ENCODE peak calls at places on chromosomes 11 and 22, in seven cellular contexts. One of them, this sample, is unnamed.

GRCh38 chr11:59172345-59173079 is 580 bp downstream of the DTX4 start:
- DNase-seq in brain microvascular endothelial cell: no peak
- DNase-seq in body of pancreas: peak
- DNase-seq in astrocyte of the spinal cord: no peak
- DNase-seq in CD8-positive, alpha-beta T cell: peak
- DNase-seq in endodermal cell: peak
- DNase-seq in fibroblast of pulmonary artery: no peak
- DNase-seq in this sample: peak

GRCh38 chr22:38051261-38051660 is 5.9 kb upstream of the PICK1 start:
- DNase-seq in fibroblast of pulmonary artery: no peak
- DNase-seq in CD8-positive, alpha-beta T cell: no peak
- DNase-seq in body of pancreas: no peak
- DNase-seq in brain microvascular endothelial cell: no peak
- DNase-seq in astrocyte of the spinal cord: no peak
- DNase-seq in endodermal cell: no peak
- DNase-seq in this sample: no peak

GRCh38 chr11:15336016-15336415 is 221.3 kb downstream of the INSC start:
- DNase-seq in astrocyte of the spinal cord: no peak
- DNase-seq in endodermal cell: peak
- DNase-seq in brain microvascular endothelial cell: no peak
- DNase-seq in body of pancreas: no peak
- DNase-seq in fibroblast of pulmonary artery: no peak
- DNase-seq in CD8-positive, alpha-beta T cell: no peak
- DNase-seq in this sample: no peak

GRCh38 chr22:48926663-48927062 is 901.0 kb downstream of the BRD1 start:
- DNase-seq in fibroblast of pulmonary artery: no peak
- DNase-seq in brain microvascular endothelial cell: no peak
- DNase-seq in CD8-positive, alpha-beta T cell: no peak
- DNase-seq in body of pancreas: no peak
- DNase-seq in astrocyte of the spinal cord: no peak
- DNase-seq in endodermal cell: no peak
- DNase-seq in this sample: no peak

GRCh38 chr11:13963169-13963948 is 836 bp downstream of the SPON1 start:
- DNase-seq in brain microvascular endothelial cell: no peak
- DNase-seq in astrocyte of the spinal cord: no peak
- DNase-seq in CD8-positive, alpha-beta T cell: peak
- DNase-seq in fibroblast of pulmonary artery: no peak
- DNase-seq in body of pancreas: no peak
- DNase-seq in endodermal cell: peak
- DNase-seq in this sample: peak

GRCh38 chr22:42624551-42625106 is 9.9 kb upstream of the POLDIP3 start:
- DNase-seq in astrocyte of the spinal cord: no peak
- DNase-seq in endodermal cell: no peak
- DNase-seq in fibroblast of pulmonary artery: no peak
- DNase-seq in brain microvascular endothelial cell: no peak
- DNase-seq in body of pancreas: no peak
- DNase-seq in CD8-positive, alpha-beta T cell: no peak
- DNase-seq in this sample: no peak

GRCh38 chr11:105151936-105152554 is 12.5 kb upstream of the CARD18 start:
- DNase-seq in brain microvascular endothelial cell: peak
- DNase-seq in fibroblast of pulmonary artery: peak
- DNase-seq in astrocyte of the spinal cord: peak
- DNase-seq in body of pancreas: no peak
- DNase-seq in CD8-positive, alpha-beta T cell: no peak
- DNase-seq in endodermal cell: no peak
- DNase-seq in this sample: no peak

GRCh38 chr11:5626191-5626590 is 1.4 kb downstream of the TRIM34 start:
- DNase-seq in endodermal cell: no peak
- DNase-seq in astrocyte of the spinal cord: no peak
- DNase-seq in fibroblast of pulmonary artery: peak
- DNase-seq in body of pancreas: no peak
- DNase-seq in brain microvascular endothelial cell: no peak
- DNase-seq in CD8-positive, alpha-beta T cell: no peak
- DNase-seq in this sample: no peak

GRCh38 chr11:95095858-95096587 is 6.4 kb downstream of the ENDOD1 start:
- DNase-seq in body of pancreas: no peak
- DNase-seq in CD8-positive, alpha-beta T cell: no peak
- DNase-seq in astrocyte of the spinal cord: peak
- DNase-seq in endodermal cell: no peak
- DNase-seq in fibroblast of pulmonary artery: peak
- DNase-seq in brain microvascular endothelial cell: no peak
- DNase-seq in this sample: no peak

GRCh38 chr11:14454861-14455632 is 44.6 kb downstream of the COPB1 start:
- DNase-seq in body of pancreas: no peak
- DNase-seq in CD8-positive, alpha-beta T cell: no peak
- DNase-seq in brain microvascular endothelial cell: no peak
- DNase-seq in endodermal cell: peak
- DNase-seq in astrocyte of the spinal cord: peak
- DNase-seq in fibroblast of pulmonary artery: peak
- DNase-seq in this sample: no peak

GRCh38 chr22:45112136-45112879 is 51.4 kb upstream of the NUP50 start:
- DNase-seq in astrocyte of the spinal cord: no peak
- DNase-seq in CD8-positive, alpha-beta T cell: no peak
- DNase-seq in fibroblast of pulmonary artery: peak
- DNase-seq in brain microvascular endothelial cell: peak
- DNase-seq in body of pancreas: no peak
- DNase-seq in endodermal cell: no peak
- DNase-seq in this sample: no peak

GRCh38 chr22:32591620-32592019 is 117.0 kb downstream of the FBXO7 start:
- DNase-seq in body of pancreas: no peak
- DNase-seq in astrocyte of the spinal cord: peak
- DNase-seq in endodermal cell: no peak
- DNase-seq in fibroblast of pulmonary artery: peak
- DNase-seq in CD8-positive, alpha-beta T cell: no peak
- DNase-seq in brain microvascular endothelial cell: peak
- DNase-seq in this sample: no peak

GRCh38 chr22:36364255-36365019 is 23.3 kb downstream of the MYH9 start:
- DNase-seq in CD8-positive, alpha-beta T cell: no peak
- DNase-seq in brain microvascular endothelial cell: no peak
- DNase-seq in fibroblast of pulmonary artery: no peak
- DNase-seq in endodermal cell: no peak
- DNase-seq in astrocyte of the spinal cord: no peak
- DNase-seq in body of pancreas: no peak
- DNase-seq in this sample: no peak

GRCh38 chr11:31810779-31811647 is at the start of gene PAX6:
- DNase-seq in endodermal cell: peak
- DNase-seq in CD8-positive, alpha-beta T cell: peak
- DNase-seq in fibroblast of pulmonary artery: peak
- DNase-seq in astrocyte of the spinal cord: peak
- DNase-seq in body of pancreas: peak
- DNase-seq in brain microvascular endothelial cell: peak
- DNase-seq in this sample: no peak

GRCh38 chr11:18956630-18957029 is 17.4 kb upstream of the MRGPRX1 start:
- DNase-seq in endodermal cell: no peak
- DNase-seq in brain microvascular endothelial cell: no peak
- DNase-seq in CD8-positive, alpha-beta T cell: no peak
- DNase-seq in astrocyte of the spinal cord: no peak
- DNase-seq in fibroblast of pulmonary artery: no peak
- DNase-seq in body of pancreas: no peak
- DNase-seq in this sample: no peak

GRCh38 chr11:69934861-69935494 is 115.8 kb upstream of the FGF3 start:
- DNase-seq in brain microvascular endothelial cell: peak
- DNase-seq in fibroblast of pulmonary artery: no peak
- DNase-seq in endodermal cell: peak
- DNase-seq in astrocyte of the spinal cord: peak
- DNase-seq in body of pancreas: peak
- DNase-seq in CD8-positive, alpha-beta T cell: no peak
- DNase-seq in this sample: no peak

GRCh38 chr11:1209371-1210057 is 13.4 kb upstream of the MUC5B start:
- DNase-seq in CD8-positive, alpha-beta T cell: peak
- DNase-seq in endodermal cell: peak
- DNase-seq in astrocyte of the spinal cord: no peak
- DNase-seq in body of pancreas: peak
- DNase-seq in brain microvascular endothelial cell: no peak
- DNase-seq in fibroblast of pulmonary artery: no peak
- DNase-seq in this sample: no peak
- TF ChIP-seq CTCF in CD8-positive, alpha-beta T cell: no peak
- TF ChIP-seq CTCF in endodermal cell: no peak
- TF ChIP-seq CTCF in astrocyte of the spinal cord: no peak
- TF ChIP-seq CTCF in body of pancreas: no peak
- TF ChIP-seq CTCF in brain microvascular endothelial cell: no peak
- TF ChIP-seq CTCF in fibroblast of pulmonary artery: no peak
- TF ChIP-seq CTCF in this sample: no peak

GRCh38 chr11:10567466-10567865 is 999 bp downstream of the LYVE1 start:
- DNase-seq in endodermal cell: no peak
- DNase-seq in CD8-positive, alpha-beta T cell: no peak
- DNase-seq in body of pancreas: no peak
- DNase-seq in astrocyte of the spinal cord: no peak
- DNase-seq in fibroblast of pulmonary artery: no peak
- DNase-seq in brain microvascular endothelial cell: no peak
- DNase-seq in this sample: no peak

GRCh38 chr11:10566257-10566956 is 2.1 kb downstream of the LYVE1 start:
- DNase-seq in endodermal cell: no peak
- DNase-seq in astrocyte of the spinal cord: no peak
- DNase-seq in fibroblast of pulmonary artery: no peak
- DNase-seq in CD8-positive, alpha-beta T cell: no peak
- DNase-seq in body of pancreas: no peak
- DNase-seq in brain microvascular endothelial cell: no peak
- DNase-seq in this sample: no peak

GRCh38 chr11:10565493-10565892 is 3.0 kb downstream of the LYVE1 start:
- DNase-seq in CD8-positive, alpha-beta T cell: no peak
- DNase-seq in endodermal cell: no peak
- DNase-seq in body of pancreas: no peak
- DNase-seq in astrocyte of the spinal cord: no peak
- DNase-seq in fibroblast of pulmonary artery: no peak
- DNase-seq in brain microvascular endothelial cell: no peak
- DNase-seq in this sample: no peak

GRCh38 chr11:10564030-10564429 is 4.4 kb downstream of the LYVE1 start:
- DNase-seq in body of pancreas: no peak
- DNase-seq in endodermal cell: no peak
- DNase-seq in fibroblast of pulmonary artery: no peak
- DNase-seq in astrocyte of the spinal cord: no peak
- DNase-seq in brain microvascular endothelial cell: no peak
- DNase-seq in CD8-positive, alpha-beta T cell: no peak
- DNase-seq in this sample: no peak

DNA sequence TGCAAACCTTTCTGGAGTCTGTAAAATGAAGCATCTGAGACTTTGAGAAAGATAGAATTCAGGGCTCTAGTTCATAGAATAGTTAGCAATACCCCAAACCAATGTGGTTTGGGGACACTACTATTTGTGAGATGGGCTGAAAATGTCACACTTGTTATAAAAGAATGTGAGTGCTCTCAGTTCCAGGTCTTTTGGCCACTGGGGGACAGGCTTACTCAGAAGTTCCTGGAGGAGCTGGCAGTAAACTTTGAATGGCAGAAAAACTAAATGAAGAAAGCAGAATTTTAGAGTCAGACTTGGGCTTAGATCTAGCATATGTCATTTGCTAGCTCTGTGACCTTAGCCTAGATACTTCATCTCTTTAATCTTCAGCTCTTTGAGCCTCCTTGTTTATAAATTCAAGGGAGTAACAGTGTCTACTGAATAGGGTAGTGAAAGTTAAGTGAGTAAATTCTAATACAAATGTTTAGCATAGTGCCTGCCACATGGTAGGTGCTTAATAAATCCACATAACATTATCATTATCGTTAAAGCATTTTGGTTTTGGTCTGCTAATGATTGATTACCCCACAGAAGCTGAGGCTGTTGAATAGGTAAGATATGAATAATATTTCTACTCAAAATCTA is 3.7 kb downstream of the LYVE1 start:
- DNase-seq in fibroblast of pulmonary artery: peak
- DNase-seq in brain microvascular endothelial cell: no peak
- DNase-seq in body of pancreas: no peak
- DNase-seq in endodermal cell: no peak
- DNase-seq in CD8-positive, alpha-beta T cell: no peak
- DNase-seq in astrocyte of the spinal cord: no peak
- DNase-seq in this sample: peak
- H3K4me3 ChIP-seq in fibroblast of pulmonary artery: no peak
- H3K4me3 ChIP-seq in brain microvascular endothelial cell: no peak
- H3K4me3 ChIP-seq in body of pancreas: no peak
- H3K4me3 ChIP-seq in endodermal cell: no peak
- H3K4me3 ChIP-seq in CD8-positive, alpha-beta T cell: no peak
- H3K4me3 ChIP-seq in astrocyte of the spinal cord: no peak
- H3K4me3 ChIP-seq in this sample: no peak

GRCh38 chr11:3642071-3642951 is 519 bp upstream of the ART5 start:
- DNase-seq in endodermal cell: peak
- DNase-seq in brain microvascular endothelial cell: peak
- DNase-seq in astrocyte of the spinal cord: peak
- DNase-seq in CD8-positive, alpha-beta T cell: peak
- DNase-seq in fibroblast of pulmonary artery: peak
- DNase-seq in body of pancreas: peak
- DNase-seq in this sample: peak

GRCh38 chr11:3645552-3645951 is 624 bp downstream of the ART1 start:
- DNase-seq in fibroblast of pulmonary artery: no peak
- DNase-seq in endodermal cell: no peak
- DNase-seq in CD8-positive, alpha-beta T cell: no peak
- DNase-seq in astrocyte of the spinal cord: no peak
- DNase-seq in brain microvascular endothelial cell: no peak
- DNase-seq in body of pancreas: no peak
- DNase-seq in this sample: no peak

GRCh38 chr11:3641701-3642070 is at the start of gene ART5:
- DNase-seq in fibroblast of pulmonary artery: no peak
- DNase-seq in CD8-positive, alpha-beta T cell: no peak
- DNase-seq in astrocyte of the spinal cord: no peak
- DNase-seq in endodermal cell: no peak
- DNase-seq in body of pancreas: no peak
- DNase-seq in brain microvascular endothelial cell: no peak
- DNase-seq in this sample: no peak

GRCh38 chr11:3641191-3641590 is 601 bp downstream of the ART5 start:
- DNase-seq in endodermal cell: no peak
- DNase-seq in CD8-positive, alpha-beta T cell: no peak
- DNase-seq in brain microvascular endothelial cell: no peak
- DNase-seq in astrocyte of the spinal cord: no peak
- DNase-seq in body of pancreas: no peak
- DNase-seq in fibroblast of pulmonary artery: no peak
- DNase-seq in this sample: no peak

GRCh38 chr11:3644817-3645235 is at the start of gene ART1:
- DNase-seq in brain microvascular endothelial cell: no peak
- DNase-seq in astrocyte of the spinal cord: no peak
- DNase-seq in body of pancreas: no peak
- DNase-seq in CD8-positive, alpha-beta T cell: no peak
- DNase-seq in fibroblast of pulmonary artery: no peak
- DNase-seq in endodermal cell: no peak
- DNase-seq in this sample: no peak
- TF ChIP-seq CTCF in brain microvascular endothelial cell: peak
- TF ChIP-seq CTCF in astrocyte of the spinal cord: no peak
- TF ChIP-seq CTCF in body of pancreas: no peak
- TF ChIP-seq CTCF in CD8-positive, alpha-beta T cell: no peak
- TF ChIP-seq CTCF in fibroblast of pulmonary artery: no peak
- TF ChIP-seq CTCF in endodermal cell: no peak
- TF ChIP-seq CTCF in this sample: no peak

DNA sequence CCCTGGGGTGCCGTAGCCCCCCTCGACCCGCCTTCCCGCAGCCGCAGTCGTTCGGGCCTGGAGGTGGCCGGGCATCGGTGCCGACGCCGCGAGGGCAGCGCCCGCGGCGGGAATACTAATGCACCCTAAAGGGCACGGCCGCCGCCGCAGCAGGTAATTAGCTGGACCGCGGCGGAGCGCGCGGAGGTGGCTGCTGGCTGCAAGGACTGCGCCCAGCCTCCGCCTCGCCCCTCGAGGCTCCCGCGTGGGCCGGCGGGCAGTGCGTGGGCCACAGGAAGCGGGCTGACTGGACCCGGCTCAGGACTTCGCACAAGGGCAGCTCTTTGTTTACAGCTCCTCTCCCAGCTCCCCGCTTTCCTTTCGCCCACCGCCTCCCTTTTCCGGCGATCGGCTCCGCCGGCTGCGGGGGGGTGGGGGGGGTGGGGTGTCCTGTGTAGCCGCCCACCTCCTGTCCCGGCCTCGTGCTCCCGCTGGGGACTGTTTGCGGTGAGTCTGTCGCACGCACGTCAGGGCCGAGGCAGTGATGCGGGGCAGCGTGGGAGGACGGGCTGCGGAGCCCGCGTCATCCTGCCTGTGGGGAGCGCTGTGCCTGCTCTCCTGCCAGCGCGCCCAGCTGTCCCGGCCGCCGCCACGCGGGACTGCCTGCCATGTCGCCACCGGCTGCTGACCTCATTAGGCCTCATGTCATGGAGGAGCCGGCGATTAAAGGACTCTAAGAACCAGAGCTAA is 53.2 kb downstream of the GRIK4 start:
- DNase-seq in body of pancreas: peak
- DNase-seq in astrocyte of the spinal cord: peak
- DNase-seq in brain microvascular endothelial cell: peak
- DNase-seq in endodermal cell: peak
- DNase-seq in fibroblast of pulmonary artery: peak
- DNase-seq in CD8-positive, alpha-beta T cell: no peak
- DNase-seq in this sample: peak
- H3K4me3 ChIP-seq in body of pancreas: no peak
- H3K4me3 ChIP-seq in astrocyte of the spinal cord: peak
- H3K4me3 ChIP-seq in brain microvascular endothelial cell: peak
- H3K4me3 ChIP-seq in endodermal cell: peak
- H3K4me3 ChIP-seq in fibroblast of pulmonary artery: peak
- H3K4me3 ChIP-seq in CD8-positive, alpha-beta T cell: no peak
- H3K4me3 ChIP-seq in this sample: peak